ENCODE peak calls at places on chromosomes 5 and 9, in ten cellular contexts. F is fibroblast of pulmonary artery; E is M059J; T is activated CD8-positive, alpha-beta memory T cell treated with anti-CD3 and anti-CD28 coated beads for 4 hours; S is colonic mucosa; L is stimulated activated CD4-positive, alpha-beta T cell treated with anti-CD3 and anti-CD28 coated beads, Interleukin-15, amount 100 ng/mL, for 1 hour; U is naive B cell; W is WTC11; D is adipocyte; M is mesenteric fat pad. K is an unnamed sample.

GRCh38 chr5:151454166-151454565 is 6.8 kb downstream of the SLC36A1 start:
- DNase-seq in F (no peak), E (peak; percentile 12), T (no peak), S (peak; percentile 59), L (no peak), U (no peak), W (no peak), D (peak; percentile 29), M (no peak), K (peak; percentile 28)

GRCh38 chr9:84862786-84863185 is 193.3 kb downstream of the NTRK2 start:
- DNase-seq in F (peak; percentile 46), E (peak; percentile 61), T (no peak), S (no peak), L (no peak), U (no peak), W (peak; percentile 74), D (peak; percentile 16), M (no peak), K (no peak)

GRCh38 chr5:122151640-122152039 is 22.3 kb downstream of the ZNF474 start:
- DNase-seq in F (peak; percentile 69), E (peak; percentile 95), T (no peak), S (no peak), L (no peak), U (no peak), W (no peak), D (peak; percentile 74), M (no peak), K (no peak)

GRCh38 chr5:174167080-174167910 is 121.8 kb downstream of the NSG2 start:
- DNase-seq in F (no peak), E (no peak), T (no peak), S (no peak), L (no peak), U (no peak), W (no peak), D (no peak), M (no peak), K (no peak)

GRCh38 chr9:114224247-114224610 is 68.9 kb downstream of the COL27A1 start:
- DNase-seq in F (peak; percentile 63), E (peak; percentile 92), T (no peak), S (no peak), L (no peak), U (no peak), W (no peak), D (peak; percentile 19), M (no peak), K (peak; percentile 71)

GRCh38 chr5:13780081-13780480 is 164.4 kb downstream of the DNAH5 start:
- DNase-seq in F (no peak), E (no peak), T (no peak), S (no peak), L (no peak), U (no peak), W (no peak), D (no peak), M (no peak), K (no peak)

GRCh38 chr5:96235008-96235910 is 197.8 kb downstream of the PCSK1 start:
- DNase-seq in F (no peak), E (peak; percentile 59), T (no peak), S (no peak), L (no peak), U (no peak), W (no peak), D (no peak), M (no peak), K (no peak)

GRCh38 chr5:171681667-171682066 is 104.0 kb upstream of the SMIM23 start:
- DNase-seq in F (peak; percentile 33), E (peak; percentile 22), T (no peak), S (no peak), L (no peak), U (no peak), W (no peak), D (no peak), M (no peak), K (no peak)

GRCh38 chr9:91949293-91949945 is 609 bp downstream of the ROR2 start:
- DNase-seq in F (peak; percentile 27), E (no peak), T (no peak), S (no peak), L (no peak), U (no peak), W (peak; percentile 49), D (no peak), M (no peak), K (no peak)

GRCh38 chr9:69801994-69802393 is 18.6 kb upstream of the CFAP95 start:
- DNase-seq in F (peak; percentile 43), E (peak; percentile 29), T (no peak), S (no peak), L (no peak), U (no peak), W (no peak), D (no peak), M (no peak), K (peak; percentile 61)

GRCh38 chr5:102481044-102481715 is 17.6 kb downstream of the SLCO6A1 start:
- DNase-seq in F (peak; percentile 2), E (peak; percentile 25), T (no peak), S (no peak), L (no peak), U (no peak), W (no peak), D (peak; percentile 17), M (no peak), K (peak; percentile 3)

GRCh38 chr9:131695366-131696162 is 44.3 kb downstream of the RAPGEF1 start:
- DNase-seq in F (no peak), E (no peak), T (no peak), S (no peak), L (no peak), U (no peak), W (no peak), D (no peak), M (no peak), K (no peak)

GRCh38 chr5:95730011-95730700 is 980 bp upstream of the RHOBTB3 start:
- DNase-seq in F (no peak), E (peak; percentile 41), T (no peak), S (no peak), L (no peak), U (no peak), W (no peak), D (no peak), M (no peak), K (no peak)

GRCh38 chr5:2291146-2291840 is 408.6 kb upstream of the IRX4 start:
- DNase-seq in F (no peak), E (no peak), T (no peak), S (no peak), L (no peak), U (no peak), W (no peak), D (no peak), M (peak; percentile 84), K (no peak)

GRCh38 chr5:134813827-134814226 is 31.9 kb upstream of the C5orf24 start:
- DNase-seq in F (no peak), E (no peak), T (no peak), S (no peak), L (no peak), U (no peak), W (no peak), D (no peak), M (no peak), K (no peak)

GRCh38 chr5:81748556-81748955 is 2.3 kb downstream of the SSBP2 start:
- DNase-seq in F (no peak), E (no peak), T (no peak), S (no peak), L (no peak), U (no peak), W (no peak), D (peak; percentile 19), M (no peak), K (no peak)

GRCh38 chr5:35900997-35901396 is 37.4 kb downstream of the CAPSL start:
- DNase-seq in F (no peak), E (no peak), T (no peak), S (no peak), L (no peak), U (no peak), W (no peak), D (no peak), M (no peak), K (no peak)